ENCODE peak calls at places on chromosomes 5 and 9, in five cellular contexts. H, C, I, V and W are unnamed samples.

GRCh38 chr5:123207852-123208251 is 118.8 kb downstream of the PRDM6 start:
- DNase-seq in I (no peak), H (no peak), C (no peak), V (no peak), W (no peak)

GRCh38 chr5:59542841-59543825 is 350.4 kb downstream of the PDE4D start:
- DNase-seq in H (peak; percentile 59), I (no peak), C (peak; percentile 96), V (no peak), W (no peak)

GRCh38 chr5:131431794-131432193 is 167.9 kb downstream of the CDC42SE2 start:
- DNase-seq in V (no peak), H (no peak), I (no peak), C (no peak), W (no peak)

GRCh38 chr5:14714706-14715105 is 50.2 kb downstream of the OTULIN start:
- DNase-seq in H (no peak), V (no peak), C (no peak), I (no peak), W (no peak)

GRCh38 chr9:93577045-93577939 is 908 bp downstream of the PHF2 start:
- DNase-seq in C (no peak), H (peak; percentile 47), V (peak; percentile 41), I (peak; percentile 83), W (no peak)

GRCh38 chr5:137563646-137564474 is 64.7 kb upstream of the SPOCK1 start:
- DNase-seq in V (no peak), C (no peak), I (no peak), H (peak; percentile 18), W (no peak)

GRCh38 chr9:121735065-121735791 is 83.8 kb downstream of the DAB2IP start:
- DNase-seq in H (no peak), V (no peak), C (peak; percentile 69), I (no peak), W (no peak)

GRCh38 chr5:163580516-163580915 is 75.1 kb downstream of the MAT2B start:
- DNase-seq in V (no peak), H (no peak), I (no peak), C (no peak), W (no peak)

GRCh38 chr9:87062706-87063105 is 115.4 kb upstream of the GAS1 start:
- DNase-seq in C (no peak), V (no peak), H (no peak), I (no peak), W (no peak)

GRCh38 chr5:4738298-4738697 is 401.8 kb upstream of the ADAMTS16 start:
- DNase-seq in V (no peak), I (no peak), H (no peak), C (no peak), W (no peak)

GRCh38 chr9:81772144-81772543 is 82.8 kb upstream of the TLE1 start:
- DNase-seq in C (no peak), V (no peak), H (no peak), I (no peak), W (no peak)

GRCh38 chr9:69674741-69675438 is 2.7 kb upstream of the APBA1 start:
- DNase-seq in H (no peak), C (no peak), V (no peak), I (no peak), W (no peak)

GRCh38 chr9:126690431-126691051 is 76.8 kb downstream of the LMX1B start:
- DNase-seq in H (no peak), I (no peak), C (peak; percentile 51), V (no peak), W (no peak)

GRCh38 chr9:110207071-110207923 is 662 bp downstream of the C9orf152 start:
- DNase-seq in H (no peak), I (peak; percentile 79), V (no peak), C (no peak), W (no peak)

GRCh38 chr5:179051784-179052183 is 8.4 kb upstream of the ZNF354C start:
- DNase-seq in V (no peak), I (no peak), H (no peak), C (no peak), W (no peak)

GRCh38 chr5:38500861-38501260 is 55.6 kb downstream of the LIFR start:
- DNase-seq in H (no peak), I (no peak), V (no peak), C (no peak), W (no peak)

GRCh38 chr5:142931896-142932686 is 161.9 kb downstream of the ARHGAP26 start:
- DNase-seq in I (no peak), C (no peak), H (no peak), V (no peak), W (no peak)

GRCh38 chr9:71830929-71831328 is 62.6 kb upstream of the CEMIP2 start:
- DNase-seq in V (no peak), C (no peak), H (no peak), I (no peak), W (no peak)

GRCh38 chr5:16520806-16521205 is 55.2 kb upstream of the ZNF622 start:
- DNase-seq in C (no peak), I (no peak), V (no peak), H (no peak), W (no peak)

GRCh38 chr5:179180061-179180460 is 119.9 kb downstream of the ZNF354C start:
- DNase-seq in H (no peak), I (no peak), C (no peak), V (no peak), W (no peak)

GRCh38 chr9:73270967-73271722 is 119.5 kb downstream of the ANXA1 start:
- DNase-seq in H (no peak), V (no peak), I (no peak), C (peak; percentile 77), W (no peak)

GRCh38 chr9:10268500-10269485 is 344.0 kb downstream of the PTPRD start:
- DNase-seq in C (peak; percentile 7), V (no peak), H (no peak), I (no peak), W (no peak)

DNA sequence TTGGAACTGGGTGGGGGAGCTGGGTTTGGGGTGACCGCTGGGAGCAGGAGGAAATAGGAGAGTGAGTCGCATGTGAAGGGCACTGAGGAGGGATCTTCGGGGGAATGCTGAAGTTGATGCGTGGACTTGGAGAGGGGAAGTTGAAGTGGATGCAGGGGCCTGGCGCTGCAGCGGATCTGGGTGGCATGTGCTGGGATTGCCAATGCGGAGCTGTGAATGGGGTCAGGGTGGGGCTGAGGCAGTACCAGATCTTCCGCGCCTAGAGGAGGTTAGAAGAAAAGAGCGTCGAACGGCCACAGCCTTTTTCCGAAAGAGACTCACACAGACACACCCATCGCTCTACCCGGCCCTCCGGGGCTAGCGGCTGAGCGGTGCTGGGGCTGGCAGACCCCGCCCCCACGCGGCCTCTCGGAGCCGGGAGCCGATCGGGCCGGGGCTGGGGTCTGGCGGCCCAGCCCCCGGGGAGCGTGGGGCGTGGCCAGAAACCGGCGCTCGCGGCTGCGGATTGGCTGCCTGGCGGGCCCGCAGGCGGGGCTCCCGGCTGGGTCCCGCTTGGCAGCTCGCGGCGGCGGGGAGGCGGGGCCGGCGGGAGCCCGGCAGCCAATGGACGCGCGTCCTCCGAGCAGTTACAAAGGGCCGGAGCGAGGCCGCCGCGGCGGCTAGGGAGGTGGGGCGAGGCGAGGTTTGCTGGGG is at the start of gene TGFBR1:
- DNase-seq in C (peak; percentile 89), I (peak; percentile 93), V (peak; percentile 90), H (peak; percentile 95), W (peak; percentile 98)
- TF ChIP-seq POLR2A in C (no peak), I (peak; percentile 86), V (peak; percentile 77), H (peak; percentile 97), W (peak; percentile 61)

GRCh38 chr5:177498013-177498847 is 826 bp upstream of the PDLIM7 start:
- DNase-seq in H (no peak), C (no peak), V (peak; percentile 64), I (no peak), W (no peak)

GRCh38 chr5:177500685-177501522 is 3.5 kb upstream of the PDLIM7 start:
- DNase-seq in H (peak; percentile 91), I (peak; percentile 94), C (peak; percentile 83), V (peak; percentile 93), W (peak; percentile 83)

GRCh38 chr5:177497297-177498012 is at the start of gene PDLIM7:
- DNase-seq in C (peak; percentile 97), H (peak; percentile 97), I (peak; percentile 96), V (peak; percentile 94), W (peak; percentile 94)

GRCh38 chr5:177501874-177502678 is 4.7 kb upstream of the PDLIM7 start:
- DNase-seq in H (no peak), C (no peak), V (no peak), I (no peak), W (no peak)

GRCh38 chr5:177499842-177500241 is 2.4 kb upstream of the PDLIM7 start:
- DNase-seq in C (no peak), I (no peak), V (no peak), H (no peak), W (no peak)
- TF ChIP-seq POLR2A in C (no peak), I (no peak), V (no peak), H (no peak), W (no peak)

DNA sequence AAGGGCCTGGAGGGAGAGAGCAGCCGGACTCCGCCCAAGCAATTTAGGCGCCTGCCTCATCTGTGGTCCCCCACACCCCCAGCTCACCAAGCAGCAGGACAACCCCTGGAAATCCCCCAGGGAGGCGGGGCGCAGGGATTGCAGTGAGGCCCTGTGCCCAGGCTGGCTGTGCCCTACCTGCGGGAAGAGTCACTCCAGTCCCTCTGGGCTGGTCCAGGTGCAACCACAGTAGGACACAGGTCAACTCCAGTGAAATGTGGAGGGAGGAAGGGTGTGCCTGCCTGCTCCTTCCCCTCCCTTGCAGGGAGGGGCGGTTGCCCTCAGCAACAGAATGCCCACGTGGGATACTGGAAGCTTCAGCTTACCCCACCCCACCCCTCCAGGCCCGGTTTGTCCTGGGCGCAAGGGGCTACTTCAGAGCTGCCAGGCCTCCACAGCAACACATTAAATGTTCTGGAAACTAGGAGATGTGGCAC is 22.7 kb downstream of the ABO start:
- DNase-seq in C (no peak), I (no peak), H (peak; percentile 13), V (no peak), W (no peak)
- TF ChIP-seq POLR2A in C (no peak), I (no peak), H (no peak), V (no peak), W (no peak)

GRCh38 chr5:95856501-95856981 is 34.0 kb upstream of the GLRX start:
- DNase-seq in C (no peak), I (no peak), H (no peak), V (no peak), W (peak; percentile 45)

GRCh38 chr5:95858023-95858461 is 35.5 kb upstream of the GLRX start:
- DNase-seq in V (peak; percentile 56), C (no peak), H (peak; percentile 45), I (no peak), W (peak; percentile 89)

GRCh38 chr5:95859327-95860060 is 37.0 kb upstream of the GLRX start:
- DNase-seq in V (no peak), C (peak; percentile 67), H (no peak), I (no peak), W (peak; percentile 81)

GRCh38 chr5:95857185-95857945 is 34.8 kb upstream of the GLRX start:
- DNase-seq in I (peak; percentile 90), V (peak; percentile 83), H (peak; percentile 74), C (no peak), W (peak; percentile 80)

DNA sequence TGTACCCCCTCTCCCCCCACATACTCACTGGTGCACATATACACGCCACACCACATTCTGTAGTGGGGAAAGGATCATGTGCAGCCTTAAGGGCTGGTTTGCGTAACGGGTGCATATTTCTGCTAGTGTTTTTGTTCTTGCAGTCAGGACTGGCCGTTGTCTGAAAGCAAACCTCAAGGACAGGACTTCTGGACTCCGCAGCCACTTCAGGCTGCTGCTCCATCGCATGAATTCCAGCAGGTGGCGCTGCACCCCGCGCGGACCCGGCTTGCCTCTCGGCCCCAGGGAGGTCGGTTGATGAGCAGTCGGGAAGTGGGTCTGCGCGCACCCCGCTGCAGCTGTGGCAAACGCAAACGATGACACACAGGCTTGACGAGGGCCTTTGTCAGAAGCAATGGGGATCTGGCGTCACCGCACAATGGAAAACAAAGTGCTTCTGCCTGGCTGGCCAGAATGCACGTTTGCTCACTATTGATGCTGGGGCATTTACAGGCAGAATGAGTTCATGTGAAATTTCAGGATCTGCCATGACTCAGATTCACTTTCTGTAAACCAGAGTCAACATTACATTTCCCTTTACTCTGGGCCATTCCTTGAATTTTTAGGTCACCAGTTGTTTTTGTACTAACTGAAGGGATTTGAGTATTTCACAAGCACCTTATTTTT is 36.3 kb upstream of the GLRX start:
- DNase-seq in H (peak; percentile 89), I (peak; percentile 96), V (peak; percentile 90), C (peak; percentile 94), W (peak; percentile 98)
- TF ChIP-seq POLR2A in H (peak; percentile 43), I (no peak), V (peak; percentile 34), C (no peak), W (no peak)